ENCODE peak calls at places on chromosomes 11 and 22, in four cellular contexts. V is cardiac muscle cell, T is occipital lobe, F is KG1. I is an unnamed sample.

GRCh38 chr22:41557401-41558240 is 3.2 kb upstream of the CSDC2 start:
- DNase-seq in V (peak), T (peak), F (no peak), I (peak)

GRCh38 chr11:120674537-120674936 is 163.0 kb downstream of the GRIK4 start:
- DNase-seq in V (peak), T (no peak), F (no peak), I (peak)

GRCh38 chr11:6268811-6269210 is 9.2 kb downstream of the CCKBR start:
- DNase-seq in V (no peak), T (no peak), F (no peak), I (no peak)

GRCh38 chr22:24232124-24232523 is 12.8 kb downstream of the GGT5 start:
- DNase-seq in V (no peak), T (no peak), F (no peak), I (no peak)

GRCh38 chr22:47570851-47571250 is 808.4 kb downstream of the TBC1D22A start:
- DNase-seq in V (no peak), T (no peak), F (no peak), I (no peak)

GRCh38 chr22:30261134-30261533 is 5.5 kb downstream of the OSM start:
- DNase-seq in V (no peak), T (no peak), F (no peak), I (no peak)

GRCh38 chr11:33534575-33534974 is 166.1 kb downstream of the C11orf91 start:
- DNase-seq in V (no peak), T (no peak), F (no peak), I (no peak)

GRCh38 chr11:20658135-20658534 is 11.3 kb upstream of the NELL1 start:
- DNase-seq in V (no peak), T (no peak), F (no peak), I (no peak)

GRCh38 chr11:47212938-47213337 is 1.8 kb upstream of the DDB2 start:
- DNase-seq in V (no peak), T (no peak), F (no peak), I (no peak)

GRCh38 chr22:48719978-48720661 is 1107.6 kb downstream of the BRD1 start:
- DNase-seq in V (no peak), T (no peak), F (no peak), I (no peak)

GRCh38 chr11:35332524-35332923 is 86.8 kb downstream of the SLC1A2 start:
- DNase-seq in V (no peak), T (no peak), F (no peak), I (no peak)

GRCh38 chr11:47786373-47786772 is 19.2 kb upstream of the FNBP4 start:
- DNase-seq in V (peak), T (no peak), F (no peak), I (no peak)

GRCh38 chr11:116960916-116961315 is 123.5 kb upstream of the APOA1 start:
- DNase-seq in V (peak), T (no peak), F (no peak), I (no peak)

GRCh38 chr11:44598831-44599230 is 33.4 kb downstream of the CD82 start:
- DNase-seq in V (no peak), T (no peak), F (no peak), I (no peak)

GRCh38 chr22:37054078-37054440 is 2.5 kb downstream of the KCTD17 start:
- DNase-seq in V (no peak), T (no peak), F (no peak), I (no peak)

GRCh38 chr11:7367803-7368202 is 116.1 kb downstream of the SYT9 start:
- DNase-seq in V (no peak), T (no peak), F (no peak), I (no peak)

GRCh38 chr22:41862530-41863266 is 29.8 kb downstream of the SREBF2 start:
- DNase-seq in V (no peak), T (no peak), F (no peak), I (no peak)

GRCh38 chr22:35634981-35635540 is 13.2 kb upstream of the APOL6 start:
- DNase-seq in V (no peak), T (no peak), F (no peak), I (no peak)

GRCh38 chr11:95556011-95556341 is 233.6 kb downstream of the FAM76B start:
- DNase-seq in V (no peak), T (no peak), F (no peak), I (no peak)

GRCh38 chr11:68128682-68129327 is 7.6 kb upstream of the CHKA start:
- DNase-seq in V (peak), T (no peak), F (no peak), I (peak)

GRCh38 chr11:106077609-106078517 is at the start of gene AASDHPPT:
- DNase-seq in V (peak), T (no peak), F (no peak), I (no peak)

GRCh38 chr11:101880208-101880607 is 34.6 kb upstream of the CEP126 start:
- DNase-seq in V (peak), T (no peak), F (peak), I (no peak)

GRCh38 chr11:97909544-97910394 is 1111.0 kb upstream of the CNTN5 start:
- DNase-seq in V (peak), T (no peak), F (no peak), I (peak)